ENCODE peak calls at places on chromosome 19, in six cellular contexts. One of them, this sample, is unnamed.

GRCh38 chr19:55146078-55146647 is 2.8 kb downstream of the TNNT1 start:
- DNase-seq in hepatocyte: no peak
- DNase-seq in fibroblast of lung: no peak
- DNase-seq in HepG2: no peak
- DNase-seq in endothelial cell of umbilical vein: no peak
- DNase-seq in DND-41: peak; percentile 49
- DNase-seq in this sample: peak; percentile 92

GRCh38 chr19:9523885-9524474 is 14.5 kb downstream of the ZNF426 start:
- DNase-seq in hepatocyte: no peak
- DNase-seq in fibroblast of lung: peak; percentile 19
- DNase-seq in HepG2: no peak
- DNase-seq in endothelial cell of umbilical vein: no peak
- DNase-seq in DND-41: no peak
- DNase-seq in this sample: no peak

GRCh38 chr19:7832009-7832408 is 2.0 kb downstream of the EVI5L start:
- DNase-seq in hepatocyte: no peak
- DNase-seq in fibroblast of lung: no peak
- DNase-seq in HepG2: no peak
- DNase-seq in endothelial cell of umbilical vein: no peak
- DNase-seq in DND-41: no peak
- DNase-seq in this sample: no peak

GRCh38 chr19:9671654-9672053 is 3.2 kb downstream of the ZNF562 start:
- DNase-seq in hepatocyte: no peak
- DNase-seq in fibroblast of lung: no peak
- DNase-seq in HepG2: no peak
- DNase-seq in endothelial cell of umbilical vein: no peak
- DNase-seq in DND-41: no peak
- DNase-seq in this sample: no peak

GRCh38 chr19:18412610-18413239 is 6.5 kb upstream of the SSBP4 start:
- DNase-seq in hepatocyte: no peak
- DNase-seq in fibroblast of lung: no peak
- DNase-seq in HepG2: no peak
- DNase-seq in endothelial cell of umbilical vein: no peak
- DNase-seq in DND-41: no peak
- DNase-seq in this sample: no peak

GRCh38 chr19:7676854-7677253 is at the start of gene MCEMP1:
- DNase-seq in hepatocyte: no peak
- DNase-seq in fibroblast of lung: no peak
- DNase-seq in HepG2: no peak
- DNase-seq in endothelial cell of umbilical vein: no peak
- DNase-seq in DND-41: no peak
- DNase-seq in this sample: no peak

GRCh38 chr19:8363803-8364771 is at the start of gene ANGPTL4:
- DNase-seq in hepatocyte: peak; percentile 75
- DNase-seq in fibroblast of lung: peak; percentile 71
- DNase-seq in HepG2: no peak
- DNase-seq in endothelial cell of umbilical vein: peak; percentile 68
- DNase-seq in DND-41: no peak
- DNase-seq in this sample: peak; percentile 68

GRCh38 chr19:56139847-56140582 is 1.1 kb upstream of the ZNF444 start:
- DNase-seq in hepatocyte: no peak
- DNase-seq in fibroblast of lung: no peak
- DNase-seq in HepG2: no peak
- DNase-seq in endothelial cell of umbilical vein: no peak
- DNase-seq in DND-41: no peak
- DNase-seq in this sample: peak; percentile 75

GRCh38 chr19:55251296-55252081 is 7.3 kb downstream of the PPP6R1 start:
- DNase-seq in hepatocyte: no peak
- DNase-seq in fibroblast of lung: no peak
- DNase-seq in HepG2: no peak
- DNase-seq in endothelial cell of umbilical vein: peak; percentile 20
- DNase-seq in DND-41: no peak
- DNase-seq in this sample: no peak

GRCh38 chr19:15280915-15281683 is 48.9 kb upstream of the EPHX3 start:
- DNase-seq in hepatocyte: peak; percentile 81
- DNase-seq in fibroblast of lung: peak; percentile 91
- DNase-seq in HepG2: peak; percentile 55
- DNase-seq in endothelial cell of umbilical vein: peak; percentile 53
- DNase-seq in DND-41: no peak
- DNase-seq in this sample: peak; percentile 66

GRCh38 chr19:39506944-39507714 is 7.8 kb upstream of the SELENOV start:
- DNase-seq in hepatocyte: peak; percentile 87
- DNase-seq in fibroblast of lung: peak; percentile 44
- DNase-seq in HepG2: peak; percentile 60
- DNase-seq in endothelial cell of umbilical vein: peak; percentile 69
- DNase-seq in DND-41: no peak
- DNase-seq in this sample: peak; percentile 92

GRCh38 chr19:18167975-18168645 is 5.5 kb upstream of the IFI30 start:
- DNase-seq in hepatocyte: peak; percentile 63
- DNase-seq in fibroblast of lung: no peak
- DNase-seq in HepG2: no peak
- DNase-seq in endothelial cell of umbilical vein: peak; percentile 24
- DNase-seq in DND-41: peak; percentile 63
- DNase-seq in this sample: peak; percentile 84

GRCh38 chr19:46303702-46304397 is 7.0 kb downstream of the HIF3A start:
- DNase-seq in hepatocyte: peak; percentile 86
- DNase-seq in fibroblast of lung: peak; percentile 74
- DNase-seq in HepG2: no peak
- DNase-seq in endothelial cell of umbilical vein: no peak
- DNase-seq in DND-41: peak; percentile 17
- DNase-seq in this sample: peak; percentile 93

GRCh38 chr19:17103177-17103576 is 27.6 kb downstream of the MYO9B start:
- DNase-seq in hepatocyte: no peak
- DNase-seq in fibroblast of lung: peak; percentile 70
- DNase-seq in HepG2: peak; percentile 56
- DNase-seq in endothelial cell of umbilical vein: peak; percentile 42
- DNase-seq in DND-41: peak; percentile 30
- DNase-seq in this sample: peak; percentile 50

GRCh38 chr19:16141043-16141442 is 2.4 kb upstream of the HSH2D start:
- DNase-seq in hepatocyte: no peak
- DNase-seq in fibroblast of lung: no peak
- DNase-seq in HepG2: no peak
- DNase-seq in endothelial cell of umbilical vein: no peak
- DNase-seq in DND-41: no peak
- DNase-seq in this sample: no peak

GRCh38 chr19:32165176-32165575 is 180.2 kb upstream of the ZNF507 start:
- DNase-seq in hepatocyte: no peak
- DNase-seq in fibroblast of lung: no peak
- DNase-seq in HepG2: no peak
- DNase-seq in endothelial cell of umbilical vein: no peak
- DNase-seq in DND-41: no peak
- DNase-seq in this sample: no peak

GRCh38 chr19:56085571-56086275 is 35.4 kb downstream of the ZNF787 start:
- DNase-seq in hepatocyte: no peak
- DNase-seq in fibroblast of lung: no peak
- DNase-seq in HepG2: no peak
- DNase-seq in endothelial cell of umbilical vein: no peak
- DNase-seq in DND-41: no peak
- DNase-seq in this sample: no peak

GRCh38 chr19:39469036-39469435 is 11.6 kb upstream of the TIMM50 start:
- DNase-seq in hepatocyte: no peak
- DNase-seq in fibroblast of lung: no peak
- DNase-seq in HepG2: no peak
- DNase-seq in endothelial cell of umbilical vein: no peak
- DNase-seq in DND-41: no peak
- DNase-seq in this sample: no peak

GRCh38 chr19:40348961-40349507 is 539 bp downstream of the PLD3 start:
- DNase-seq in hepatocyte: peak; percentile 38
- DNase-seq in fibroblast of lung: peak; percentile 65
- DNase-seq in HepG2: peak; percentile 8
- DNase-seq in endothelial cell of umbilical vein: peak; percentile 55
- DNase-seq in DND-41: no peak
- DNase-seq in this sample: peak; percentile 52

GRCh38 chr19:18425515-18426415 is 6.6 kb downstream of the SSBP4 start:
- DNase-seq in hepatocyte: no peak
- DNase-seq in fibroblast of lung: peak; percentile 59
- DNase-seq in HepG2: no peak
- DNase-seq in endothelial cell of umbilical vein: no peak
- DNase-seq in DND-41: no peak
- DNase-seq in this sample: peak; percentile 45

GRCh38 chr19:55650602-55651230 is 2.7 kb downstream of the CCDC106 start:
- DNase-seq in hepatocyte: no peak
- DNase-seq in fibroblast of lung: no peak
- DNase-seq in HepG2: no peak
- DNase-seq in endothelial cell of umbilical vein: no peak
- DNase-seq in DND-41: no peak
- DNase-seq in this sample: no peak

GRCh38 chr19:46824887-46825730 is 25.5 kb downstream of the AP2S1 start:
- DNase-seq in hepatocyte: no peak
- DNase-seq in fibroblast of lung: peak; percentile 26
- DNase-seq in HepG2: no peak
- DNase-seq in endothelial cell of umbilical vein: no peak
- DNase-seq in DND-41: no peak
- DNase-seq in this sample: no peak

GRCh38 chr19:23075031-23075733 is 41.6 kb upstream of the ZNF730 start:
- DNase-seq in hepatocyte: peak; percentile 87
- DNase-seq in fibroblast of lung: peak; percentile 76
- DNase-seq in HepG2: no peak
- DNase-seq in endothelial cell of umbilical vein: peak; percentile 41
- DNase-seq in DND-41: peak; percentile 84
- DNase-seq in this sample: peak; percentile 45
- TF ChIP-seq EZH2 in hepatocyte: no peak
- TF ChIP-seq EZH2 in fibroblast of lung: no peak
- TF ChIP-seq EZH2 in HepG2: no peak
- TF ChIP-seq EZH2 in endothelial cell of umbilical vein: no peak
- TF ChIP-seq EZH2 in DND-41: no peak
- TF ChIP-seq EZH2 in this sample: no peak

GRCh38 chr19:12933287-12934072 is at the start of gene FARSA:
- DNase-seq in hepatocyte: peak; percentile 95
- DNase-seq in fibroblast of lung: peak; percentile 89
- DNase-seq in HepG2: peak; percentile 84
- DNase-seq in endothelial cell of umbilical vein: peak; percentile 94
- DNase-seq in DND-41: peak; percentile 92
- DNase-seq in this sample: peak; percentile 96
- TF ChIP-seq EZH2 in hepatocyte: no peak
- TF ChIP-seq EZH2 in fibroblast of lung: no peak
- TF ChIP-seq EZH2 in HepG2: no peak
- TF ChIP-seq EZH2 in endothelial cell of umbilical vein: no peak
- TF ChIP-seq EZH2 in DND-41: no peak
- TF ChIP-seq EZH2 in this sample: no peak

GRCh38 chr19:44627631-44628030 is 14.3 kb downstream of the IGSF23 start:
- DNase-seq in hepatocyte: no peak
- DNase-seq in fibroblast of lung: no peak
- DNase-seq in HepG2: no peak
- DNase-seq in endothelial cell of umbilical vein: no peak
- DNase-seq in DND-41: no peak
- DNase-seq in this sample: no peak
- TF ChIP-seq EZH2 in hepatocyte: no peak
- TF ChIP-seq EZH2 in fibroblast of lung: no peak
- TF ChIP-seq EZH2 in HepG2: no peak
- TF ChIP-seq EZH2 in endothelial cell of umbilical vein: no peak
- TF ChIP-seq EZH2 in DND-41: no peak
- TF ChIP-seq EZH2 in this sample: no peak

DNA sequence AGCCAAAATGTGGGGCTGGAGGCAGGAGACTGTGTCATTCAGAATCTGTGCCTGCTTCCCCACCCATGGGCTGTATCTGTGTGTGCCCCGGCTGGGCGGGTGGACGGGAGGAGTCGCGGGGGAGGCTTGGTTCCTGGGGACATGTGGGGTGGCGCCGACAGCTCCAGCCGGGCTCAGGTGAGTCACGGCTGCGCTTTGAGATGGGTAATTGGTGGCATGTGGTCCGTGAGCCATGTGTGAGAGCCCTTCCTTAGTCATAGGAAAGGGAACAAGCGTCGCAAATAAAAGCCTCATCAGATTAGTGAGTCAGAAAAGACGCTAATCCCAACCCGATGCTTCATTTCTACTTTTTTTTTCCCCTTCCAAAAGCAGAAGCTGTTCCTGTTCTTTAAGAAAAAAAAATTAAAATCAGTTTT is 118.6 kb upstream of the ZNF536 start:
- DNase-seq in hepatocyte: peak; percentile 18
- DNase-seq in fibroblast of lung: no peak
- DNase-seq in HepG2: no peak
- DNase-seq in endothelial cell of umbilical vein: no peak
- DNase-seq in DND-41: no peak
- DNase-seq in this sample: no peak
- TF ChIP-seq EZH2 in hepatocyte: no peak
- TF ChIP-seq EZH2 in fibroblast of lung: no peak
- TF ChIP-seq EZH2 in HepG2: no peak
- TF ChIP-seq EZH2 in endothelial cell of umbilical vein: no peak
- TF ChIP-seq EZH2 in DND-41: no peak
- TF ChIP-seq EZH2 in this sample: no peak

GRCh38 chr19:30227661-30228112 is 144.5 kb upstream of the ZNF536 start:
- DNase-seq in hepatocyte: peak; percentile 88
- DNase-seq in fibroblast of lung: peak; percentile 40
- DNase-seq in HepG2: peak; percentile 17
- DNase-seq in endothelial cell of umbilical vein: peak; percentile 36
- DNase-seq in DND-41: no peak
- DNase-seq in this sample: peak; percentile 47

GRCh38 chr19:30226464-30227070 is 145.6 kb upstream of the ZNF536 start:
- DNase-seq in hepatocyte: peak; percentile 23
- DNase-seq in fibroblast of lung: no peak
- DNase-seq in HepG2: no peak
- DNase-seq in endothelial cell of umbilical vein: no peak
- DNase-seq in DND-41: no peak
- DNase-seq in this sample: no peak

GRCh38 chr19:30225615-30226463 is 146.3 kb upstream of the ZNF536 start:
- DNase-seq in hepatocyte: peak; percentile 33
- DNase-seq in fibroblast of lung: no peak
- DNase-seq in HepG2: no peak
- DNase-seq in endothelial cell of umbilical vein: no peak
- DNase-seq in DND-41: no peak
- DNase-seq in this sample: no peak

GRCh38 chr19:30228113-30228725 is 144.0 kb upstream of the ZNF536 start:
- DNase-seq in hepatocyte: peak; percentile 38
- DNase-seq in fibroblast of lung: no peak
- DNase-seq in HepG2: no peak
- DNase-seq in endothelial cell of umbilical vein: no peak
- DNase-seq in DND-41: no peak
- DNase-seq in this sample: no peak

DNA sequence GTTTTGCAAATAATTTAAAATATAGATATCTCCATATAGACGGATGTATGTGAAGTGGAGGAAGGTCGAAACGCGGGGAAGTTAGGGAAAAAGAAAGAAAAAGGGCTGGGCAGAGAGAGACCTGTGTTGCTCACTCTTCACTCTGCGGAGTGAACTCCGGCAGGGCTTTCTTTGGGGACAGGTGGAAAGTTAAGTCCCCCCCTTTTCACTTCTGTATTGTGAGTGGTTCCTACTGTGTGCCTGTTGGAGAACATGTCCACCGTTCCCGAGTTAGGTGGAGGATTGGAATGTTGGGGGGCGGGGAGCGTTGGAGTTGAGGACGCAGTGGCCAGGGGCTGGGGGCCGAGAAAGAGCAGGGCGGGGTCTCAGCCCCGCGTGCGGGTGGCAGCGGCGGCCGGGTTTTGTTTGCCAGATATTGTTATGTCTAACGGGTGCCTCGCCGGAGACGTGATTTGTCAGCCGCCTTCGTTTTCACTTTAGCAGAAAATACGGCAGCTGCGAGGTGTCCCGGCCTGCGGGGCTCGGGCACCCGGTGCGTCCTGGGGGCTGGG is 145.0 kb upstream of the ZNF536 start:
- DNase-seq in hepatocyte: peak; percentile 27
- DNase-seq in fibroblast of lung: no peak
- DNase-seq in HepG2: no peak
- DNase-seq in endothelial cell of umbilical vein: peak; percentile 1
- DNase-seq in DND-41: no peak
- DNase-seq in this sample: no peak
- TF ChIP-seq EZH2 in hepatocyte: peak; percentile 25
- TF ChIP-seq EZH2 in fibroblast of lung: peak; percentile 11
- TF ChIP-seq EZH2 in HepG2: peak; percentile 59
- TF ChIP-seq EZH2 in endothelial cell of umbilical vein: no peak
- TF ChIP-seq EZH2 in DND-41: no peak
- TF ChIP-seq EZH2 in this sample: no peak

This sample was measured in K562.